ENCODE peak calls at places on chromosomes 11 and 22, in eight cellular contexts. Z is transverse colon, Y is vagina, Q is stomach, N is K562, I is prostate gland, C is HepG2, B is HCT116. X is an unnamed sample.

GRCh38 chr22:37162221-37163095 is 12.7 kb upstream of the IL2RB start:
- DNase-seq in N (no peak), Z (peak), Y (no peak), Q (no peak), B (no peak), I (no peak), C (no peak), X (no peak)

GRCh38 chr11:23252426-23252825 is 392.2 kb upstream of the CCDC179 start:
- DNase-seq in Y (no peak), Z (no peak), Q (no peak), C (no peak), I (no peak), B (no peak), N (no peak), X (no peak)

GRCh38 chr11:1472180-1473005 is 14.2 kb downstream of the MOB2 start:
- DNase-seq in Y (no peak), Z (no peak), N (no peak), I (no peak), Q (no peak), C (no peak), B (no peak), X (no peak)

GRCh38 chr11:103110406-103110805 is 1.2 kb downstream of the DYNC2H1 start:
- DNase-seq in B (no peak), Y (no peak), Z (no peak), N (no peak), I (no peak), Q (no peak), C (no peak), X (no peak)

GRCh38 chr22:25900880-25901279 is 158.9 kb downstream of the MYO18B start:
- DNase-seq in N (peak), C (no peak), B (no peak), Z (no peak), Y (peak), I (no peak), Q (no peak), X (no peak)

GRCh38 chr11:47324520-47324919 is 28.0 kb downstream of the MYBPC3 start:
- DNase-seq in Z (no peak), N (no peak), I (no peak), Y (no peak), C (no peak), B (no peak), Q (no peak), X (no peak)

GRCh38 chr22:38844661-38845367 is 986 bp upstream of the NPTXR start:
- DNase-seq in Q (no peak), I (no peak), Z (no peak), B (no peak), N (no peak), C (no peak), Y (no peak), X (no peak)

GRCh38 chr11:76030973-76031590 is 175.2 kb downstream of the WNT11 start:
- DNase-seq in Y (no peak), I (no peak), B (no peak), Z (no peak), N (no peak), Q (no peak), C (no peak), X (no peak)

GRCh38 chr22:44107341-44107740 is 73.4 kb upstream of the PARVG start:
- DNase-seq in C (no peak), N (no peak), B (no peak), Q (no peak), I (no peak), Y (no peak), Z (no peak), X (no peak)

GRCh38 chr11:69122337-69122641 is 33.4 kb upstream of the SMIM38 start:
- DNase-seq in Z (no peak), Q (no peak), I (no peak), Y (no peak), N (no peak), C (no peak), B (no peak), X (no peak)

GRCh38 chr11:69121621-69122336 is 34.0 kb upstream of the SMIM38 start:
- DNase-seq in B (no peak), Q (no peak), N (no peak), I (no peak), C (no peak), Z (no peak), Y (no peak), X (no peak)

GRCh38 chr11:69122642-69123431 is 32.9 kb upstream of the SMIM38 start:
- DNase-seq in Y (no peak), B (peak), Q (peak), N (peak), C (peak), Z (peak), I (peak), X (no peak)

GRCh38 chr11:69125861-69126260 is 29.9 kb upstream of the SMIM38 start:
- DNase-seq in Y (no peak), C (no peak), B (no peak), Z (no peak), I (no peak), N (no peak), Q (no peak), X (no peak)

DNA sequence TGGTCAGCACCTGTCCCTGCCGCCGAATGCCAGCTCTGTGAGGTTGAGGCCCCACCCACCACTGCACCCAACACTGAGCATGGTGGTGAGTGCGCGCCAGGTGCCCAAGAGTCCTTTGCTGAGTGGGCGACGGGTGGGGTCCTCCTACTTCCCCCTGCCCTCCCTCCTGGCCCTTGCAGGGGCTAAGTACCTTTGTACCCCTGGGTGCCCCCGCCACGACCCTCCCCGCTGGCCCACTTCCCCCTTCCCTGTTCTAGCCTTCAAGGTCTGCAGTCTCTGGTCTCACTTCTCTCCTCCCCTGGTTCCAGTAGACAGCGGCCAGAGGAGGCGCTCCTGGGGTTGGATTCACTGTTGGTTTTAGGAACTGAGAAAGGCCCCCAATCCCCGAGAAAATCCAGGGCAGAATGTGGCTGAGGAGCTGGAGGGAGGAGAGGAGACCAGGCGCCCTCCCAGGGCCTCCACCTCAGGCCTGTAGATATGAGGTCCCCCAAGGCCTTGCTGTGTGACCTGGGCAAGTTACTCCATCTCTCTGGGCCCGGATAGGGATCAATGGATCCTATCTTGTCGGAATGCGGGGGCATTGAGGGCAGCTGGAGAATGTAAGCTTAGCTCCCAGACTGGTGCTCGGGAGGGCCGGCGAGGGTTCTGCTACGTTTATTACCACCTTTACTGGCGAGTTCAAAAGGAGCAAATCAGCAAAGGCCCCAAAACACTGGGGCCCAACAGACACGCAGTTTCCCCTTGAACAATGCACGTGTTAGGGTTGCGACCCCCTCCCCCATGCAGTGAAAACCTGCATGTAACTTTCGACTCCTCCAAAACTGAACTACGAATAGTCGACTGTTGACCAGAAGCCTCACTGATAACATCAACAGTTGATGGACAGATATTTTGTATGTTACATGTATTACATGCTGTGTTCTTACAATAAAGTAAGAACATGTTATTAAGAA is 31.9 kb upstream of the SMIM38 start:
- DNase-seq in I (no peak), Q (no peak), B (no peak), N (no peak), Z (no peak), Y (no peak), C (no peak), X (no peak)
- H3K27ac ChIP-seq in I (peak), Q (peak), B (peak), N (no peak), Z (peak), Y (no peak), C (no peak), X (peak)

GRCh38 chr11:5624489-5625278 is at the start of gene TRIM34:
- DNase-seq in N (peak), Z (peak), C (no peak), B (no peak), I (peak), Q (peak), Y (no peak), X (no peak)
- TF ChIP-seq POLR2A in N (peak), Z (peak), C (no peak), B (no peak), I (peak), Q (no peak), Y (no peak), X (no peak)

DNA sequence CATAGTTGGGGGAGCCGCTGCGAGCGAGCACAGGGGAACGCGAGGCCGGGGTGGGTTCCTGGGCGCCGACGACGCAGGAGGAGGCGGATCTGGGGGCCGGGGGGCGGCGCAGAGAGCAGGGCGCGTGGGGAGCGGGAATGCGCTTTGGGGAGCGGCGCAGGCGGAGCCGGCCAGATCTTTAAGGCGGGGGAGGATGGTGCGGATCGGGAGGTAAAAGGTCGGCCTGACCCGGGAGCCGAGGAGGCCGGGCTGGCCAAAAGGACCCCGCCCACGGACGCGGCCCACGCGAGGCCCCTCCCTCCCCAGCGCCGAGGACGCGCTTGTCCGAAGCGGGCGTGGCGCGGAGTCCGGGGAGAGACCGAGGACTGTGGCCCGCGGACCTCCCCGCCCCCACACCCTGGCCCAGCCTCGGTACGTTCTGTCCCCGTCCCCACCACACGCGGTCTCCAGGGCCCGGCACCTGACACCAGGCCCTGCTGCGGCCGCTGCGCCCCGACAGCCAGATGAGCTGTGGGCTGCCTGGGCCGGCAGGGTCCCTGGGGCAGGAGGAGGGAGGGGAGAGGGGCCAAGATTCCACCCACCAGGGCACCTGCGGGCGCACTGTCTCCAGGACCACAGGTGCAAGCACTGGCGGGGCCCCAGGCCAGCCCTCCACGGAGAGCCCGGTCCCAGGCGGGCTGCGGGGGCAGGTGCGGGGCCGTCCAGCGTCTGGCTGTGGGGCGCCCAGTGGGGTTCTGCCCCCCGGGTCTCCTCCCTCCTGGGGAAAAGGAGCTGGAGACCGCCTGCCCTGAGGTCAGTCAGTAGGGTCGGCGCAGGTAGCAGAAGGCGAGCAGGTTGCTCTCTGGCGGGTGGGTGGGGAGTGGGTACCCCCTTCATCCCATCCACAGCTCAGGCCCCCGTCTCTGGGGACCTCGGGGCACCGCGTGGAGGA is 10.9 kb downstream of the PIM3 start:
- DNase-seq in Z (peak), N (peak), C (no peak), I (peak), B (no peak), Q (peak), Y (no peak), X (no peak)
- TF ChIP-seq POLR2AphosphoS5 in Z (peak), N (peak), C (no peak), I (no peak), B (no peak), Q (no peak), Y (no peak), X (no peak)

GRCh38 chr11:119368121-119369034 is 13.1 kb downstream of the USP2 start:
- DNase-seq in N (peak), C (peak), B (no peak), Z (peak), I (no peak), Y (no peak), Q (peak), X (no peak)

GRCh38 chr11:119370486-119371046 is 10.9 kb downstream of the USP2 start:
- DNase-seq in Q (no peak), I (no peak), B (no peak), Z (peak), Y (no peak), C (peak), N (peak), X (no peak)

GRCh38 chr11:119371067-119371601 is 10.4 kb downstream of the USP2 start:
- DNase-seq in C (no peak), Q (no peak), I (no peak), Z (no peak), B (no peak), Y (no peak), N (no peak), X (no peak)

GRCh38 chr11:119367661-119368120 is 13.8 kb downstream of the USP2 start:
- DNase-seq in C (no peak), B (no peak), Y (no peak), Z (no peak), Q (no peak), N (no peak), I (no peak), X (no peak)

DNA sequence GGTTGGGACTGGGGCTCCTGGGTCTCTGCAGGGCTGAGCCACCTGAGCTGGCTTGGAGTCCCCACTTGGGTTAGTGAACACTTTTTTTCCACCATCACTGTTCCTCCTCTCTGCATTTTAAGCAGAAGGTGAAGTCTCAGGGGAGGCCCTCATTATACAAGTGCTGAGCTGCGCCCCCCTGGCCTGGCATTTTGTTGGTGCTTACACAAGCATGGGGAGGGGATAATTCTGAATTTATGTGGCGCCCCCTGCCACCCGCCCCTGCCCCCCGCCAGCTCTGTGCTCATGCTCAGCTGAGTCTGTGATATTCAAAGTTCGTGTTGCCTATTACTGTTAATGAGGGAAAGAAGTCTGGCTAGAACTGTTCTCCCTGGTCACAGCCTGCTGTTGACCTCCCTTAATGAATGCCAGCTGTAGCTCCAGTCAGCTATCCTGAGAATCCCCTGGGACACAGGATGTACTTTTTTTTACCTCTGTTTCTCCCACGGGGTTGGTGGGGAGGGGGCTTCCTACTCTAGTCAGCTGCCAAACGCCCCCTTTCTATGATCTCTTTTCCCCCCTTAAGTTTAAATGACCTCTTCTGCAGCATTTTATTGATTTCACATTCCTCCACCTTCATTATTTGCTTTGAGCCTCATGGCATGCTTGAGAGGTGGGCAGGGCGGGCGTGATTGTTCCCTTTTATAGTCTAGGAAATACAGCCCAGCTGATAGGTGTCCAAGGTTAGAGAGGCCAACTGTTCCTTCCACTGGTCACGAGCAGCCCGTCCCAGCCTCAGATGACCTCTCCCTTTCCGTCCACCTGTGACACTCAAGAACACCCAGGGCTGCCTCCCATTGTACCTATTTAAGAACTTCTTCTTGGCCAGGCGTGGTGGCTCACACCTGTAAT is 12.2 kb downstream of the USP2 start:
- DNase-seq in C (peak), Z (peak), I (no peak), B (no peak), Q (no peak), Y (no peak), N (no peak), X (no peak)
- H3K27ac ChIP-seq in C (peak), Z (peak), I (peak), B (no peak), Q (peak), Y (peak), N (no peak), X (peak)

GRCh38 chr11:95417832-95418231 is 186.8 kb upstream of the SESN3 start:
- DNase-seq in I (no peak), Z (no peak), Q (no peak), N (no peak), C (no peak), B (no peak), Y (no peak), X (no peak)
- TF ChIP-seq POLR2A in I (no peak), Z (no peak), Q (no peak), N (no peak), C (no peak), B (no peak), Y (no peak), X (no peak)

GRCh38 chr11:35077709-35078695 is 61.0 kb upstream of the CD44 start:
- DNase-seq in N (no peak), I (no peak), C (no peak), Y (no peak), Z (no peak), Q (no peak), B (peak), X (no peak)
- TF ChIP-seq POLR2AphosphoS5 in N (no peak), I (no peak), C (no peak), Y (peak), Z (no peak), Q (no peak), B (no peak), X (no peak)

GRCh38 chr22:27690596-27690995 is 111.0 kb downstream of the MN1 start:
- DNase-seq in C (no peak), Y (no peak), Q (no peak), B (no peak), I (no peak), Z (no peak), N (no peak), X (no peak)

GRCh38 chr22:27686534-27686933 is 115.0 kb downstream of the MN1 start:
- DNase-seq in B (peak), Q (peak), I (no peak), C (peak), N (peak), Y (no peak), Z (peak), X (no peak)

GRCh38 chr22:27692243-27692642 is 109.3 kb downstream of the MN1 start:
- DNase-seq in Q (no peak), B (no peak), Z (no peak), N (no peak), C (no peak), Y (no peak), I (no peak), X (no peak)

GRCh38 chr22:27687984-27688545 is 113.5 kb downstream of the MN1 start:
- DNase-seq in I (no peak), Z (no peak), B (no peak), C (peak), N (no peak), Q (no peak), Y (no peak), X (no peak)

GRCh38 chr22:27689664-27690063 is 111.9 kb downstream of the MN1 start:
- DNase-seq in Y (no peak), Z (no peak), I (no peak), N (no peak), B (no peak), Q (no peak), C (no peak), X (no peak)
- H3K27ac ChIP-seq in Y (no peak), Z (no peak), I (no peak), N (no peak), B (no peak), Q (no peak), C (no peak), X (no peak)

DNA sequence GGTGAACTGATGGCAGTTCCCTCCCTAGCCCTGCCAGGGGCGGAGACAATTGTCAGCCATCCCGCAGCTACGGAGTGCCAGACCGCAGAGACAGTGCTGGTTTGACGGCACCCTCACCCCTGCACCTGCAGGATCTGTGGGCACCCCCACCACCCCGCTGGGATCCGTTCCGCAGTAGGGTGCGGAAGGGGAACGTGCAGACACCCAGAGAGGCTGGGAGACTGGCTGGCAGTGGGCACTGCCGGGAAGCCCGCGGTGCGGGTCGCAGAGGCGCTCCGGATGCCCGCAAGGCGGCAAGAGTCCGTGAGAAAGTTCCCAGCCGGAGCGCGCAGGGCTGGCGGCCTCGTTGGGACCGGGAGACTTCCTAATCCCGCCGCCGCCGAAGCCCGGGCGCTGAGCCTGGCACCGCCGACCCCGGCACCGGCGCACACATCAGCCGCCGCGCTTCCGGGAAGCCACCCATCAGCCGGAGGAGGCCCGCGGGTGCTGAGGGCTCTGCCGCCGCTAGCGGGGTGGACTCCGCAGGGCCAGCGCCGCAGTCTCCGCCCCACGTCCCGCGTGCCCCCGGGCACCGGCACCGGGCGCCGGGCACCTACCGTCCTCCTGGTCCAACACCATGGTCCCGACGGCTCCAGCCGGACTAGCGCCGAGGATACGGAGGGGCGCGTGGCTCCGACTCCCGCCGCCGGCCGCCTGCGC is 4.3 kb upstream of the LMO1 start:
- DNase-seq in C (no peak), Q (no peak), I (no peak), Y (no peak), B (no peak), Z (no peak), N (no peak), X (no peak)
- TF ChIP-seq POLR2A in C (no peak), Q (no peak), I (no peak), Y (no peak), B (no peak), Z (no peak), N (no peak), X (no peak)